ENCODE peak calls at places on chromosomes 6 and 20, in eight cellular contexts. T is PC-9; O is stimulated activated CD4-positive, alpha-beta T cell treated with anti-CD3 and anti-CD28 coated beads, Interleukin-15, amount 100 ng/mL, for 24 hours; U is epithelial cell of esophagus; V is Right ventricle myocardium superior; B is T-helper 2 cell; W is dermis blood vessel endothelial cell; A is NCI-H2029. X is an unnamed sample.

GRCh38 chr20:58331961-58332551 is 22.5 kb downstream of the RAB22A start:
- DNase-seq in T (no peak), O (no peak), U (no peak), V (no peak), B (no peak), W (no peak), A (no peak), X (no peak)

GRCh38 chr6:158625881-158626305 is 18.6 kb downstream of the DYNLT1 start:
- DNase-seq in T (no peak), O (no peak), U (no peak), V (no peak), B (no peak), W (no peak), A (no peak), X (no peak)

GRCh38 chr6:148272084-148272483 is 70.6 kb upstream of the SASH1 start:
- DNase-seq in T (no peak), O (no peak), U (peak; percentile 58), V (no peak), B (no peak), W (peak; percentile 77), A (no peak), X (no peak)

GRCh38 chr20:57223648-57224489 is 42.6 kb downstream of the BMP7 start:
- DNase-seq in T (no peak), O (no peak), U (no peak), V (peak; percentile 69), B (no peak), W (no peak), A (no peak), X (no peak)

GRCh38 chr20:62223571-62223970 is 3.5 kb upstream of the HRH3 start:
- DNase-seq in T (no peak), O (no peak), U (no peak), V (no peak), B (no peak), W (no peak), A (no peak), X (no peak)

GRCh38 chr6:21969192-21969591 is 327.6 kb downstream of the PRL start:
- DNase-seq in T (no peak), O (no peak), U (no peak), V (no peak), B (no peak), W (no peak), A (no peak), X (no peak)

GRCh38 chr20:12928755-12929401 is 79.9 kb upstream of the SPTLC3 start:
- DNase-seq in T (peak; percentile 89), O (no peak), U (peak; percentile 78), V (no peak), B (peak; percentile 18), W (peak; percentile 64), A (no peak), X (no peak)

GRCh38 chr6:124873066-124873410 is 89.2 kb upstream of the RNF217 start:
- DNase-seq in T (no peak), O (no peak), U (no peak), V (no peak), B (no peak), W (no peak), A (no peak), X (no peak)

GRCh38 chr6:163415176-163415619 is 680 bp downstream of the QKI start:
- DNase-seq in T (no peak), O (peak; percentile 41), U (no peak), V (peak; percentile 53), B (peak; percentile 21), W (no peak), A (no peak), X (no peak)

GRCh38 chr6:69865126-69865525 is 1.2 kb upstream of the COL19A1 start:
- DNase-seq in T (no peak), O (no peak), U (peak; percentile 60), V (no peak), B (no peak), W (peak; percentile 11), A (no peak), X (no peak)

GRCh38 chr6:137202078-137202477 is 17.1 kb downstream of the IFNGR1 start:
- DNase-seq in T (no peak), O (no peak), U (peak; percentile 28), V (peak; percentile 55), B (peak; percentile 13), W (no peak), A (no peak), X (no peak)

GRCh38 chr20:51972031-51972430 is 169.7 kb upstream of the SALL4 start:
- DNase-seq in T (no peak), O (no peak), U (no peak), V (no peak), B (no peak), W (no peak), A (no peak), X (no peak)

GRCh38 chr20:25024171-25024570 is 31.6 kb upstream of the APMAP start:
- DNase-seq in T (no peak), O (no peak), U (no peak), V (no peak), B (no peak), W (no peak), A (no peak), X (no peak)

GRCh38 chr20:62739581-62740285 is 31.1 kb downstream of the NTSR1 start:
- DNase-seq in T (no peak), O (peak; percentile 62), U (no peak), V (peak; percentile 66), B (peak; percentile 10), W (peak; percentile 13), A (no peak), X (peak; percentile 33)

GRCh38 chr20:7924692-7925091 is 15.6 kb downstream of the HAO1 start:
- DNase-seq in T (no peak), O (no peak), U (peak; percentile 90), V (no peak), B (no peak), W (peak; percentile 93), A (no peak), X (no peak)

GRCh38 chr6:44485601-44486000 is 98.1 kb downstream of the CDC5L start:
- DNase-seq in T (no peak), O (no peak), U (no peak), V (no peak), B (no peak), W (no peak), A (no peak), X (no peak)

GRCh38 chr6:79600313-79601019 is 30.7 kb upstream of the SH3BGRL2 start:
- DNase-seq in T (no peak), O (no peak), U (no peak), V (no peak), B (no peak), W (no peak), A (no peak), X (no peak)

GRCh38 chr20:25280051-25280573 is 32.2 kb downstream of the PYGB start:
- DNase-seq in T (no peak), O (no peak), U (no peak), V (peak; percentile 52), B (no peak), W (no peak), A (peak; percentile 99), X (peak; percentile 79)

GRCh38 chr6:116374586-116374985 is 3.8 kb downstream of the DSE start:
- DNase-seq in T (no peak), O (no peak), U (peak; percentile 49), V (no peak), B (no peak), W (no peak), A (no peak), X (no peak)

GRCh38 chr20:63957690-63958441 is 1.6 kb upstream of the UCKL1 start:
- DNase-seq in T (peak; percentile 73), O (peak; percentile 72), U (peak; percentile 63), V (peak; percentile 48), B (no peak), W (no peak), A (peak; percentile 88), X (peak; percentile 82)

GRCh38 chr6:109024368-109024767 is 70.3 kb downstream of the SESN1 start:
- DNase-seq in T (no peak), O (no peak), U (no peak), V (no peak), B (no peak), W (no peak), A (no peak), X (no peak)

X was measured in DMS153.